ENCODE peak calls at places on chromosomes 6 and 20, in five cellular contexts. One of them, this sample, is unnamed.

GRCh38 chr20:32495217-32495565 is 89.9 kb downstream of the NOL4L start:
- DNase-seq in CD8-positive, alpha-beta T cell: no peak
- DNase-seq in left ventricle myocardium inferior: no peak
- DNase-seq in cardiac muscle cell: peak
- DNase-seq in CD4-positive, alpha-beta memory T cell: no peak
- DNase-seq in this sample: no peak

GRCh38 chr6:43931201-43931600 is 161.2 kb downstream of the VEGFA start:
- DNase-seq in CD8-positive, alpha-beta T cell: no peak
- DNase-seq in left ventricle myocardium inferior: peak
- DNase-seq in cardiac muscle cell: no peak
- DNase-seq in CD4-positive, alpha-beta memory T cell: no peak
- DNase-seq in this sample: no peak

GRCh38 chr6:42562788-42563187 is 1.0 kb upstream of the UBR2 start:
- DNase-seq in CD8-positive, alpha-beta T cell: no peak
- DNase-seq in left ventricle myocardium inferior: no peak
- DNase-seq in cardiac muscle cell: no peak
- DNase-seq in CD4-positive, alpha-beta memory T cell: no peak
- DNase-seq in this sample: no peak

GRCh38 chr20:3068986-3069900 is 2.2 kb upstream of the OXT start:
- DNase-seq in CD8-positive, alpha-beta T cell: peak
- DNase-seq in left ventricle myocardium inferior: no peak
- DNase-seq in cardiac muscle cell: no peak
- DNase-seq in CD4-positive, alpha-beta memory T cell: peak
- DNase-seq in this sample: no peak

GRCh38 chr6:41200901-41201783 is at the start of gene TREML2:
- DNase-seq in CD8-positive, alpha-beta T cell: peak
- DNase-seq in left ventricle myocardium inferior: no peak
- DNase-seq in cardiac muscle cell: no peak
- DNase-seq in CD4-positive, alpha-beta memory T cell: no peak
- DNase-seq in this sample: no peak

GRCh38 chr6:20655317-20655716 is 121.1 kb downstream of the CDKAL1 start:
- DNase-seq in CD8-positive, alpha-beta T cell: no peak
- DNase-seq in left ventricle myocardium inferior: no peak
- DNase-seq in cardiac muscle cell: no peak
- DNase-seq in CD4-positive, alpha-beta memory T cell: no peak
- DNase-seq in this sample: no peak

GRCh38 chr6:154758125-154758524 is 24.9 kb downstream of the SCAF8 start:
- DNase-seq in CD8-positive, alpha-beta T cell: no peak
- DNase-seq in left ventricle myocardium inferior: no peak
- DNase-seq in cardiac muscle cell: no peak
- DNase-seq in CD4-positive, alpha-beta memory T cell: no peak
- DNase-seq in this sample: no peak

GRCh38 chr6:5753187-5753586 is 253.5 kb downstream of the NRN1 start:
- DNase-seq in CD8-positive, alpha-beta T cell: no peak
- DNase-seq in left ventricle myocardium inferior: no peak
- DNase-seq in cardiac muscle cell: no peak
- DNase-seq in CD4-positive, alpha-beta memory T cell: no peak
- DNase-seq in this sample: no peak

GRCh38 chr6:53259860-53260580 is 88.7 kb downstream of the ELOVL5 start:
- DNase-seq in CD8-positive, alpha-beta T cell: no peak
- DNase-seq in left ventricle myocardium inferior: no peak
- DNase-seq in cardiac muscle cell: peak
- DNase-seq in CD4-positive, alpha-beta memory T cell: no peak
- DNase-seq in this sample: no peak

GRCh38 chr6:26157150-26157837 is 70.1 kb downstream of the HFE start:
- DNase-seq in CD8-positive, alpha-beta T cell: peak
- DNase-seq in left ventricle myocardium inferior: peak
- DNase-seq in cardiac muscle cell: peak
- DNase-seq in CD4-positive, alpha-beta memory T cell: peak
- DNase-seq in this sample: peak

GRCh38 chr20:57040924-57041323 is 225.5 kb downstream of the BMP7 start:
- DNase-seq in CD8-positive, alpha-beta T cell: no peak
- DNase-seq in left ventricle myocardium inferior: no peak
- DNase-seq in cardiac muscle cell: no peak
- DNase-seq in CD4-positive, alpha-beta memory T cell: no peak
- DNase-seq in this sample: no peak

GRCh38 chr20:52948491-52948890 is 23.7 kb upstream of the TSHZ2 start:
- DNase-seq in CD8-positive, alpha-beta T cell: no peak
- DNase-seq in left ventricle myocardium inferior: no peak
- DNase-seq in cardiac muscle cell: peak
- DNase-seq in CD4-positive, alpha-beta memory T cell: no peak
- DNase-seq in this sample: no peak

GRCh38 chr6:52568320-52568719 is 8.5 kb downstream of the TRAM2 start:
- DNase-seq in CD8-positive, alpha-beta T cell: no peak
- DNase-seq in left ventricle myocardium inferior: no peak
- DNase-seq in cardiac muscle cell: no peak
- DNase-seq in CD4-positive, alpha-beta memory T cell: no peak
- DNase-seq in this sample: no peak

GRCh38 chr6:146914563-146915483 is 289.4 kb upstream of the STXBP5 start:
- DNase-seq in CD8-positive, alpha-beta T cell: no peak
- DNase-seq in left ventricle myocardium inferior: no peak
- DNase-seq in cardiac muscle cell: peak
- DNase-seq in CD4-positive, alpha-beta memory T cell: no peak
- DNase-seq in this sample: no peak

GRCh38 chr6:144145546-144145945 is 4.8 kb upstream of the STX11 start:
- DNase-seq in CD8-positive, alpha-beta T cell: no peak
- DNase-seq in left ventricle myocardium inferior: no peak
- DNase-seq in cardiac muscle cell: no peak
- DNase-seq in CD4-positive, alpha-beta memory T cell: no peak
- DNase-seq in this sample: no peak

GRCh38 chr6:169530762-169531143 is 171.1 kb downstream of the WDR27 start:
- DNase-seq in CD8-positive, alpha-beta T cell: no peak
- DNase-seq in left ventricle myocardium inferior: no peak
- DNase-seq in cardiac muscle cell: no peak
- DNase-seq in CD4-positive, alpha-beta memory T cell: no peak
- DNase-seq in this sample: no peak

GRCh38 chr6:169527306-169527705 is 174.5 kb downstream of the WDR27 start:
- DNase-seq in CD8-positive, alpha-beta T cell: no peak
- DNase-seq in left ventricle myocardium inferior: no peak
- DNase-seq in cardiac muscle cell: no peak
- DNase-seq in CD4-positive, alpha-beta memory T cell: no peak
- DNase-seq in this sample: no peak

GRCh38 chr6:169533656-169534421 is 168.0 kb downstream of the WDR27 start:
- DNase-seq in CD8-positive, alpha-beta T cell: no peak
- DNase-seq in left ventricle myocardium inferior: no peak
- DNase-seq in cardiac muscle cell: no peak
- DNase-seq in CD4-positive, alpha-beta memory T cell: no peak
- DNase-seq in this sample: no peak

GRCh38 chr6:169528755-169529154 is 173.1 kb downstream of the WDR27 start:
- DNase-seq in CD8-positive, alpha-beta T cell: no peak
- DNase-seq in left ventricle myocardium inferior: no peak
- DNase-seq in cardiac muscle cell: no peak
- DNase-seq in CD4-positive, alpha-beta memory T cell: no peak
- DNase-seq in this sample: no peak

DNA sequence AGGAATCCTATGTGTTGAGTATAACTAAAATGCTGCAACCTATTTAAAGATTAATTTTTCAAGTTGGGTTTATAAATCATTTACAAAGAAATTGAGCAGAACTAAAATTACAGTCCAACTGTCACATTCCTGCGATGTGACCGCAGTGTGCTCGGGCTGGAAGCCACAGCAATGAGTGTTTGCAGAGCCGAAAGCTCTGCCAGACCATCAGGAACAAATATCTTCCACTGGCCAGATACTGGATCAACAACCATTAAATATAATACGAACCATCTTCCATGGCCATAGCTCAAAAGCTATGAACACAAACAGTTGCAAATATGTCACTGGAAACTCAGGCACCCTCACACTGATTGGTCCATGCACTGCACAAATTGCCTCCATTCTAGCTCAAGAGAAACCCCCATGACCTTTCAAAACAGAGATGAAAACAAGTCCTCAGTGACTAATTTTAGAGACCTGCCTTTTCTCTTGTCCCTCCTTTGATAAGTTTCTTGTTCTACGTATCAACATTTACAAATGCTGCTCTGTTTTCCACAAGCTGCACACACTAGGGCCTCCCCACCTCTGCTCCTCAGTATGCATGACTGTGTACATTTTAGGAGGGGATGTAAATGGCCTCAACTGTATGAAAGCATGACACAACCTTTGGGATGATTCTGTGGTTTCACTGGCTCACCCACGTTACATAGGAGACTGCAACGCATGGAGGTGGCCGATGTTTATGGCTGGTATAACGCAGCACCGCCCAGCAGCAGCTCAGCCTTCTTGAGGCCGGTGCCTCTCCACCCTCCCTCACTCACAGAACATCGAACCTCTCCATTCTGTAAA is 171.7 kb downstream of the WDR27 start:
- DNase-seq in CD8-positive, alpha-beta T cell: peak
- DNase-seq in left ventricle myocardium inferior: no peak
- DNase-seq in cardiac muscle cell: peak
- DNase-seq in CD4-positive, alpha-beta memory T cell: no peak
- DNase-seq in this sample: no peak
- H3K27ac ChIP-seq in CD8-positive, alpha-beta T cell: no peak
- H3K27ac ChIP-seq in left ventricle myocardium inferior: no peak
- H3K27ac ChIP-seq in cardiac muscle cell: no peak
- H3K27ac ChIP-seq in CD4-positive, alpha-beta memory T cell: no peak
- H3K27ac ChIP-seq in this sample: no peak

GRCh38 chr6:90537723-90538407 is 49.0 kb downstream of the MAP3K7 start:
- DNase-seq in CD8-positive, alpha-beta T cell: no peak
- DNase-seq in left ventricle myocardium inferior: no peak
- DNase-seq in cardiac muscle cell: peak
- DNase-seq in CD4-positive, alpha-beta memory T cell: no peak
- DNase-seq in this sample: no peak
- H3K27ac ChIP-seq in CD8-positive, alpha-beta T cell: no peak
- H3K27ac ChIP-seq in left ventricle myocardium inferior: peak
- H3K27ac ChIP-seq in cardiac muscle cell: peak
- H3K27ac ChIP-seq in CD4-positive, alpha-beta memory T cell: no peak
- H3K27ac ChIP-seq in this sample: no peak

GRCh38 chr6:11795403-11795802 is 16.8 kb upstream of the ADTRP start:
- DNase-seq in CD8-positive, alpha-beta T cell: no peak
- DNase-seq in left ventricle myocardium inferior: no peak
- DNase-seq in cardiac muscle cell: no peak
- DNase-seq in CD4-positive, alpha-beta memory T cell: no peak
- DNase-seq in this sample: no peak
- H3K27ac ChIP-seq in CD8-positive, alpha-beta T cell: no peak
- H3K27ac ChIP-seq in left ventricle myocardium inferior: no peak
- H3K27ac ChIP-seq in cardiac muscle cell: no peak
- H3K27ac ChIP-seq in CD4-positive, alpha-beta memory T cell: no peak
- H3K27ac ChIP-seq in this sample: no peak

DNA sequence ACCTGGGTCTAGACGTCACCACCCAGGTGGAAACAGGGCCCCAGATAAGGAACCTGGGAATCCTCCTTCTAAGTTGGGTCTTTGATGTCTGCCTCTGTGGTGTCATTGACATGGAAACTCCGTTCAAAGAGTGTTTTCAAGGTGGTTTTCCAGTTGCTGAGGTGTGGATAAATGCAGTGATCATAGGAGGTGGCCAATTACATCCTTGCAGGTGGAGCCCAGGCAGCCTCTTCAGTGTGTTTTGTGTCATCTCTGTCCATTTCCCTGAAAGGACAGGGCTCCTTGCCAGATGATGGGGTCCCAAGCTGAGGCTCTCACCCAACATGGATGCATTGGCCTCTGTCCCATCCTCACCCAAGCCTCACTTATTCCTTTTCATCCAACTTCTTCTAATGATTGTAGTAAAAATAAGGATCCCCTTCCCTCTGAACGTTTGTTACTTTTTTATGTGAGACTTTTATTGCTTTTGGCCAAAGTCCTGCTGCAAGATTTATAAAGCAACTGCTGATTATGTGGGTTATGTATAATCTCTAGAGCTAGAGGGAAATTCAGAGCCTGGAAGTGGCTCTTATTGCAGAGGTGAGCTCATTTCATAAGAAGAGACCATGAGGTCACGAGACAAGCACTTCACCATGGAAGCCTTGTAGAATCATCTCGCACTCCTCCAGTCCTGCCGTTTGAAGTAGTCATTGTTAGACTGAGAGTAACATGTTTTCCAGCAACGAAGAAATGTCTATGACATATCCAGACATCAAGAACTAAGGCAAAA is 31.9 kb upstream of the SYNDIG1 start:
- DNase-seq in CD8-positive, alpha-beta T cell: no peak
- DNase-seq in left ventricle myocardium inferior: no peak
- DNase-seq in cardiac muscle cell: no peak
- DNase-seq in CD4-positive, alpha-beta memory T cell: no peak
- DNase-seq in this sample: no peak
- H3K27ac ChIP-seq in CD8-positive, alpha-beta T cell: no peak
- H3K27ac ChIP-seq in left ventricle myocardium inferior: no peak
- H3K27ac ChIP-seq in cardiac muscle cell: no peak
- H3K27ac ChIP-seq in CD4-positive, alpha-beta memory T cell: no peak
- H3K27ac ChIP-seq in this sample: no peak

GRCh38 chr6:46715106-46715505 is 20.1 kb downstream of the PLA2G7 start:
- DNase-seq in CD8-positive, alpha-beta T cell: no peak
- DNase-seq in left ventricle myocardium inferior: no peak
- DNase-seq in cardiac muscle cell: no peak
- DNase-seq in CD4-positive, alpha-beta memory T cell: no peak
- DNase-seq in this sample: no peak
- H3K27ac ChIP-seq in CD8-positive, alpha-beta T cell: no peak
- H3K27ac ChIP-seq in left ventricle myocardium inferior: no peak
- H3K27ac ChIP-seq in cardiac muscle cell: no peak
- H3K27ac ChIP-seq in CD4-positive, alpha-beta memory T cell: no peak
- H3K27ac ChIP-seq in this sample: no peak

GRCh38 chr6:32087574-32088486 is 21.3 kb downstream of the TNXB start:
- DNase-seq in CD8-positive, alpha-beta T cell: peak
- DNase-seq in left ventricle myocardium inferior: peak
- DNase-seq in cardiac muscle cell: peak
- DNase-seq in CD4-positive, alpha-beta memory T cell: peak
- DNase-seq in this sample: no peak
- H3K27ac ChIP-seq in CD8-positive, alpha-beta T cell: no peak
- H3K27ac ChIP-seq in left ventricle myocardium inferior: peak
- H3K27ac ChIP-seq in cardiac muscle cell: no peak
- H3K27ac ChIP-seq in CD4-positive, alpha-beta memory T cell: no peak
- H3K27ac ChIP-seq in this sample: peak

GRCh38 chr6:64861039-64861651 is 845.9 kb downstream of the EYS start:
- DNase-seq in CD8-positive, alpha-beta T cell: no peak
- DNase-seq in left ventricle myocardium inferior: no peak
- DNase-seq in cardiac muscle cell: no peak
- DNase-seq in CD4-positive, alpha-beta memory T cell: no peak
- DNase-seq in this sample: no peak
- H3K27ac ChIP-seq in CD8-positive, alpha-beta T cell: no peak
- H3K27ac ChIP-seq in left ventricle myocardium inferior: no peak
- H3K27ac ChIP-seq in cardiac muscle cell: no peak
- H3K27ac ChIP-seq in CD4-positive, alpha-beta memory T cell: no peak
- H3K27ac ChIP-seq in this sample: no peak